ENCODE peak calls at places on chromosomes 4 and X, in five cellular contexts. J is A549, N is K562, Z is GM12878, M is HepG2. O is an unnamed sample.

GRCh38 chr4:183337833-183338232 is 15.6 kb upstream of the CLDN24 start:
- DNase-seq in J (no peak), N (no peak), Z (no peak), M (no peak), O (peak; percentile 72)

GRCh38 chr4:142844782-142845181 is 1.3 kb downstream of the INPP4B start:
- DNase-seq in J (no peak), N (no peak), Z (no peak), M (no peak), O (no peak)

GRCh38 chr4:110107868-110108267 is 90.5 kb downstream of the ELOVL6 start:
- DNase-seq in J (no peak), N (no peak), Z (no peak), M (no peak), O (peak; percentile 28)

GRCh38 chr4:120754590-120754989 is 167.9 kb downstream of the PRDM5 start:
- DNase-seq in J (no peak), N (no peak), Z (no peak), M (no peak), O (no peak)

GRCh38 chr4:114026447-114026846 is 47.0 kb upstream of the ARSJ start:
- DNase-seq in J (no peak), N (no peak), Z (no peak), M (no peak), O (no peak)

GRCh38 chr4:113758361-113758760 is 3.2 kb downstream of the CAMK2D start:
- DNase-seq in J (no peak), N (no peak), Z (no peak), M (no peak), O (no peak)

GRCh38 chr4:154779362-154779947 is 1.6 kb upstream of the RBM46 start:
- DNase-seq in J (peak; percentile 13), N (peak; percentile 14), Z (no peak), M (peak; percentile 23), O (peak; percentile 8)

GRCh38 chrX:134502686-134503085 is 42.7 kb downstream of the HPRT1 start:
- DNase-seq in J (no peak), N (no peak), Z (no peak), M (no peak), O (no peak)

GRCh38 chr4:81499840-81500239 is 28.1 kb upstream of the RASGEF1B start:
- DNase-seq in J (no peak), N (no peak), Z (no peak), M (no peak), O (no peak)

GRCh38 chr4:90002406-90003040 is 107.9 kb downstream of the MMRN1 start:
- DNase-seq in J (no peak), N (no peak), Z (no peak), M (no peak), O (no peak)

GRCh38 chrX:27890611-27891010 is 82.8 kb downstream of the MAGEB10 start:
- DNase-seq in J (peak; percentile 6), N (no peak), Z (no peak), M (no peak), O (no peak)

GRCh38 chr4:176641237-176641636 is 151.5 kb downstream of the VEGFC start:
- DNase-seq in J (no peak), N (no peak), Z (no peak), M (no peak), O (no peak)

GRCh38 chr4:88429401-88429800 is 27.5 kb upstream of the HERC5 start:
- DNase-seq in J (no peak), N (no peak), Z (no peak), M (no peak), O (no peak)

GRCh38 chrX:52031371-52031770 is 37.6 kb downstream of the MAGED4B start:
- DNase-seq in J (no peak), N (no peak), Z (no peak), M (no peak), O (no peak)

GRCh38 chr4:124918559-124919122 is 206.1 kb upstream of the ANKRD50 start:
- DNase-seq in J (no peak), N (no peak), Z (no peak), M (no peak), O (no peak)

GRCh38 chr4:97645437-97645836 is 497.8 kb downstream of the STPG2 start:
- DNase-seq in J (no peak), N (no peak), Z (no peak), M (no peak), O (no peak)

GRCh38 chrX:11341274-11342256 is 48.4 kb downstream of the AMELX start:
- DNase-seq in J (no peak), N (peak; percentile 86), Z (peak; percentile 17), M (no peak), O (peak; percentile 81)

GRCh38 chrX:133151320-133151719 is 54.4 kb upstream of the USP26 start:
- DNase-seq in J (no peak), N (no peak), Z (no peak), M (peak; percentile 8), O (no peak)

GRCh38 chrX:22004866-22005265 is 27.3 kb upstream of the PHEX start:
- DNase-seq in J (no peak), N (no peak), Z (no peak), M (no peak), O (no peak)

GRCh38 chr4:47566566-47566965 is 81.5 kb downstream of the ATP10D start:
- DNase-seq in J (no peak), N (no peak), Z (no peak), M (no peak), O (no peak)

GRCh38 chr4:185839204-185839712 is 27.3 kb upstream of the SORBS2 start:
- DNase-seq in J (peak; percentile 65), N (no peak), Z (no peak), M (no peak), O (no peak)

GRCh38 chr4:169968999-169969398 is 57.2 kb downstream of the MFAP3L start:
- DNase-seq in J (peak; percentile 5), N (no peak), Z (no peak), M (no peak), O (no peak)

GRCh38 chrX:120281761-120282160 is 29.5 kb downstream of the TMEM255A start:
- DNase-seq in J (no peak), N (no peak), Z (no peak), M (no peak), O (no peak)

GRCh38 chrX:39275500-39276068 is 474.3 kb downstream of the MID1IP1 start:
- DNase-seq in J (no peak), N (no peak), Z (no peak), M (no peak), O (no peak)
- TF ChIP-seq MYC in J (no peak), N (no peak), Z (no peak), M (no peak), O (no peak)

GRCh38 chrX:110321081-110321480 is 3.2 kb upstream of the AMMECR1 start:
- DNase-seq in J (no peak), N (peak; percentile 62), Z (no peak), M (no peak), O (no peak)
- TF ChIP-seq POLR2A in J (no peak), N (no peak), Z (no peak), M (no peak), O (no peak)

GRCh38 chr4:164734476-164734875 is 19.5 kb upstream of the SMIM31 start:
- DNase-seq in J (no peak), N (peak; percentile 1), Z (no peak), M (no peak), O (peak; percentile 18)
- TF ChIP-seq MYC in J (no peak), N (no peak), Z (no peak), M (no peak), O (no peak)

GRCh38 chrX:49160908-49161307 is 1.6 kb upstream of the MAGIX start:
- DNase-seq in J (no peak), N (no peak), Z (no peak), M (no peak), O (no peak)

GRCh38 chrX:49162620-49163019 is at the start of gene MAGIX:
- DNase-seq in J (no peak), N (no peak), Z (no peak), M (no peak), O (no peak)

GRCh38 chrX:49164589-49165360 is 2.2 kb downstream of the MAGIX start:
- DNase-seq in J (no peak), N (no peak), Z (no peak), M (no peak), O (no peak)

GRCh38 chrX:49165901-49166881 is 3.6 kb downstream of the MAGIX start:
- DNase-seq in J (no peak), N (peak; percentile 69), Z (peak; percentile 60), M (no peak), O (peak; percentile 97)

GRCh38 chrX:49163555-49164419 is 1.2 kb downstream of the MAGIX start:
- DNase-seq in J (peak; percentile 72), N (peak; percentile 89), Z (peak; percentile 42), M (peak; percentile 53), O (peak; percentile 87)
- TF ChIP-seq POLR2A in J (peak; percentile 25), N (peak; percentile 22), Z (peak; percentile 53), M (peak; percentile 19), O (peak; percentile 51)

GRCh38 chr4:127165971-127166370 is 466.8 kb upstream of the INTU start:
- DNase-seq in J (no peak), N (no peak), Z (no peak), M (no peak), O (no peak)
- TF ChIP-seq MYC in J (no peak), N (no peak), Z (no peak), M (no peak), O (no peak)

GRCh38 chr4:25376754-25377571 is at the start of gene ANAPC4:
- DNase-seq in J (peak; percentile 70), N (peak; percentile 97), Z (peak; percentile 69), M (peak; percentile 84), O (peak; percentile 99)
- TF ChIP-seq POLR2A in J (peak; percentile 58), N (peak; percentile 91), Z (peak; percentile 97), M (peak; percentile 85), O (peak; percentile 81)

DNA sequence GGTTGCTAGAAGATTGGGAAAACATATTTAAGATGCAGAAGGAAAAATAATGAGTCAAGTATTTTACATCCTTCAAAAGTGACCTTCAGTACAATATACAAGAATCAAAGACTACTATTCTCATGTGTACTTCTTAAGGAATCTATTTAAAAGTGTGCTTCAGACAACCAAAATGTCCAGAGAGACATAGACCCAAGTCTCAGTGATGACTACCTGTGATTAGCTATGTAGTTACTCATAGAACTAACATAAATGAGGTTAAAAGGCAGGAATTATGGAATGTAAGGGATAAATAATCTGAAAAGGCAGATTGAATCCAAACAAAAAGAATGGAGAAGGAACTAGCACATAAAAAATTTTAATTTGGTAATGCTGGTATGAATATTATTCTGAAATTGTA is 634.7 kb upstream of the FAM241A start:
- DNase-seq in J (no peak), N (no peak), Z (no peak), M (no peak), O (no peak)
- TF ChIP-seq MYC in J (no peak), N (no peak), Z (no peak), M (no peak), O (no peak)